ENCODE peak calls at places on chromosomes 2 and 18, in seven cellular contexts. I, D, X, G, T, V and B are unnamed samples.

GRCh38 chr2:3460831-3461544 is 58.3 kb downstream of the ADI1 start:
- DNase-seq in I (no peak), D (no peak), X (no peak), G (no peak), T (no peak), V (no peak), B (peak; percentile 33)

GRCh38 chr2:198692907-198693510 is 764.7 kb downstream of the SATB2 start:
- DNase-seq in I (no peak), D (peak; percentile 30), X (no peak), G (no peak), T (no peak), V (no peak), B (no peak)

GRCh38 chr2:227454323-227454860 is 17.6 kb upstream of the AGFG1 start:
- DNase-seq in I (no peak), D (no peak), X (no peak), G (no peak), T (no peak), V (no peak), B (no peak)

GRCh38 chr18:63182861-63183260 is 136.7 kb downstream of the BCL2 start:
- DNase-seq in I (no peak), D (no peak), X (no peak), G (no peak), T (no peak), V (no peak), B (no peak)

GRCh38 chr2:170680172-170680913 is 34.8 kb upstream of the SP5 start:
- DNase-seq in I (no peak), D (no peak), X (no peak), G (no peak), T (no peak), V (no peak), B (no peak)

GRCh38 chr2:225122582-225123486 is 80.6 kb upstream of the DOCK10 start:
- DNase-seq in I (no peak), D (no peak), X (peak; percentile 8), G (peak; percentile 14), T (no peak), V (no peak), B (no peak)

GRCh38 chr18:24052053-24052452 is 37.5 kb downstream of the TTC39C start:
- DNase-seq in I (no peak), D (no peak), X (no peak), G (no peak), T (no peak), V (no peak), B (no peak)

GRCh38 chr2:188902906-188903305 is 71.3 kb upstream of the COL3A1 start:
- DNase-seq in I (no peak), D (no peak), X (no peak), G (no peak), T (no peak), V (no peak), B (no peak)

GRCh38 chr2:216349366-216349765 is 22.9 kb downstream of the MARCHF4 start:
- DNase-seq in I (no peak), D (no peak), X (no peak), G (no peak), T (peak; percentile 59), V (no peak), B (peak; percentile 41)

GRCh38 chr2:67510745-67511144 is 113.6 kb downstream of the ETAA1 start:
- DNase-seq in I (no peak), D (no peak), X (no peak), G (no peak), T (no peak), V (no peak), B (no peak)

GRCh38 chr2:226828164-226828563 is 7.7 kb upstream of the RHBDD1 start:
- DNase-seq in I (no peak), D (no peak), X (no peak), G (no peak), T (no peak), V (no peak), B (no peak)

GRCh38 chr2:229235136-229235914 is 35.8 kb downstream of the PID1 start:
- DNase-seq in I (no peak), D (no peak), X (no peak), G (no peak), T (peak; percentile 48), V (no peak), B (no peak)

GRCh38 chr2:240819404-240820013 is 510 bp downstream of the KIF1A start:
- DNase-seq in I (peak; percentile 29), D (peak; percentile 29), X (no peak), G (no peak), T (peak; percentile 67), V (no peak), B (no peak)